ENCODE peak calls at places on chromosomes 7 and 10, in ten cellular contexts. K is NCI-H2029; M is SK-N-SH; T is T-helper 1 cell; F is EL; R is OCI-M1; A is effector memory CD8-positive, alpha-beta T cell; Y is AG09319; U is CD8-positive, alpha-beta memory T cell; C is transverse colon. I is an unnamed sample.

GRCh38 chr10:3235996-3236510 is 63.5 kb upstream of the PITRM1 start:
- DNase-seq in K (no peak), M (no peak), T (no peak), F (no peak), R (no peak), A (no peak), Y (no peak), U (no peak), C (no peak), I (no peak)

GRCh38 chr7:75872073-75872782 is 6.6 kb upstream of the RHBDD2 start:
- DNase-seq in K (no peak), M (no peak), T (no peak), F (no peak), R (no peak), A (no peak), Y (no peak), U (no peak), C (no peak), I (no peak)

GRCh38 chr7:46454796-46455195 is 533.7 kb upstream of the IGFBP3 start:
- DNase-seq in K (no peak), M (no peak), T (no peak), F (no peak), R (no peak), A (no peak), Y (no peak), U (no peak), C (no peak), I (no peak)

GRCh38 chr10:61901829-61902447 is 439 bp downstream of the ARID5B start:
- DNase-seq in K (no peak), M (no peak), T (no peak), F (no peak), R (no peak), A (no peak), Y (no peak), U (no peak), C (peak; percentile 41), I (peak; percentile 22)

GRCh38 chr7:36015733-36016132 is 137.3 kb upstream of the EEPD1 start:
- DNase-seq in K (no peak), M (no peak), T (no peak), F (peak; percentile 72), R (no peak), A (no peak), Y (no peak), U (no peak), C (no peak), I (no peak)

GRCh38 chr10:119780879-119781480 is 55.1 kb downstream of the INPP5F start:
- DNase-seq in K (no peak), M (no peak), T (no peak), F (no peak), R (no peak), A (no peak), Y (no peak), U (no peak), C (no peak), I (no peak)

GRCh38 chr7:116311262-116311661 is 100.9 kb downstream of the TES start:
- DNase-seq in K (no peak), M (no peak), T (no peak), F (no peak), R (no peak), A (no peak), Y (no peak), U (no peak), C (no peak), I (no peak)

GRCh38 chr10:15856328-15857000 is 3.8 kb downstream of the MINDY3 start:
- DNase-seq in K (no peak), M (peak; percentile 21), T (no peak), F (peak; percentile 22), R (peak; percentile 93), A (no peak), Y (no peak), U (no peak), C (no peak), I (no peak)

GRCh38 chr7:101058355-101058754 is 26.9 kb upstream of the TRIM56 start:
- DNase-seq in K (no peak), M (no peak), T (peak; percentile 7), F (peak; percentile 40), R (peak; percentile 85), A (peak; percentile 51), Y (peak; percentile 11), U (peak; percentile 40), C (peak; percentile 58), I (peak; percentile 39)

GRCh38 chr10:71049994-71050393 is 161.6 kb upstream of the PCBD1 start:
- DNase-seq in K (no peak), M (no peak), T (no peak), F (no peak), R (no peak), A (no peak), Y (no peak), U (no peak), C (no peak), I (no peak)

GRCh38 chr7:79622781-79623180 is 169.3 kb upstream of the MAGI2 start:
- DNase-seq in K (no peak), M (no peak), T (no peak), F (no peak), R (no peak), A (no peak), Y (no peak), U (no peak), C (no peak), I (no peak)

GRCh38 chr10:129621694-129622093 is 154.7 kb downstream of the MGMT start:
- DNase-seq in K (no peak), M (no peak), T (no peak), F (peak; percentile 10), R (no peak), A (no peak), Y (no peak), U (no peak), C (no peak), I (no peak)

GRCh38 chr10:111648046-111648445 is 535.5 kb downstream of the GPAM start:
- DNase-seq in K (no peak), M (peak; percentile 61), T (no peak), F (peak; percentile 15), R (no peak), A (no peak), Y (peak; percentile 72), U (no peak), C (no peak), I (no peak)

GRCh38 chr7:2645274-2645868 is 13.6 kb downstream of the TTYH3 start:
- DNase-seq in K (no peak), M (peak; percentile 93), T (peak; percentile 65), F (no peak), R (peak; percentile 15), A (peak; percentile 40), Y (no peak), U (peak; percentile 20), C (no peak), I (no peak)

GRCh38 chr7:67423058-67423457 is 426.4 kb downstream of the TYW1 start:
- DNase-seq in K (peak; percentile 81), M (peak; percentile 83), T (no peak), F (no peak), R (no peak), A (no peak), Y (no peak), U (no peak), C (no peak), I (no peak)

GRCh38 chr7:17532861-17533404 is 234.5 kb downstream of the AHR start:
- DNase-seq in K (no peak), M (no peak), T (no peak), F (peak; percentile 94), R (no peak), A (no peak), Y (no peak), U (no peak), C (no peak), I (no peak)

GRCh38 chr10:50988792-50989191 is 85.5 kb upstream of the PRKG1 start:
- DNase-seq in K (no peak), M (peak; percentile 27), T (no peak), F (peak; percentile 13), R (peak; percentile 55), A (no peak), Y (no peak), U (no peak), C (no peak), I (no peak)

GRCh38 chr7:115044224-115044623 is 122.3 kb downstream of the MDFIC start:
- DNase-seq in K (no peak), M (no peak), T (no peak), F (no peak), R (no peak), A (no peak), Y (no peak), U (no peak), C (no peak), I (no peak)

GRCh38 chr7:15687645-15688025 is 1.2 kb upstream of the MEOX2 start:
- DNase-seq in K (no peak), M (peak; percentile 19), T (no peak), F (peak; percentile 4), R (peak; percentile 47), A (no peak), Y (no peak), U (no peak), C (no peak), I (peak; percentile 27)

GRCh38 chr10:107971411-107971810 is 806.9 kb upstream of the SORCS1 start:
- DNase-seq in K (no peak), M (no peak), T (no peak), F (peak; percentile 2), R (no peak), A (no peak), Y (no peak), U (no peak), C (no peak), I (no peak)

I was measured in uterus.